ENCODE peak calls at places on chromosomes 6 and 20, in seven cellular contexts. Q is body of pancreas, S is fibroblast of the aortic adventitia, T is GM13977, Y is left ventricle myocardium inferior, W is Peyer's patch, H is PC-9. P is an unnamed sample.

GRCh38 chr6:1482381-1483166 is 93.2 kb downstream of the FOXF2 start:
- DNase-seq in Q (no peak), S (no peak), T (peak), Y (no peak), W (no peak), H (no peak), P (no peak)

GRCh38 chr6:132210886-132211563 is 190.2 kb downstream of the MOXD1 start:
- DNase-seq in Q (no peak), S (no peak), T (no peak), Y (no peak), W (no peak), H (no peak), P (no peak)

GRCh38 chr6:101666256-101666655 is 272.7 kb downstream of the GRIK2 start:
- DNase-seq in Q (no peak), S (peak), T (no peak), Y (no peak), W (no peak), H (peak), P (no peak)

GRCh38 chr6:80438728-80439127 is 332.3 kb downstream of the BCKDHB start:
- DNase-seq in Q (no peak), S (peak), T (no peak), Y (no peak), W (no peak), H (peak), P (no peak)

GRCh38 chr6:164404802-164405488 is 904.5 kb downstream of the C6orf118 start:
- DNase-seq in Q (no peak), S (no peak), T (no peak), Y (no peak), W (no peak), H (no peak), P (no peak)

GRCh38 chr6:153084393-153084792 is 46.7 kb downstream of the RGS17 start:
- DNase-seq in Q (no peak), S (peak), T (no peak), Y (no peak), W (no peak), H (no peak), P (no peak)

GRCh38 chr6:28895131-28895812 is 28.5 kb downstream of the TRIM27 start:
- DNase-seq in Q (peak), S (peak), T (peak), Y (peak), W (peak), H (peak), P (peak)

GRCh38 chr20:38724603-38725457 is 544 bp downstream of the SLC32A1 start:
- DNase-seq in Q (no peak), S (no peak), T (peak), Y (no peak), W (no peak), H (no peak), P (no peak)

GRCh38 chr6:113959235-113959634 is 11.7 kb downstream of the HDAC2 start:
- DNase-seq in Q (no peak), S (no peak), T (no peak), Y (no peak), W (no peak), H (no peak), P (no peak)

GRCh38 chr20:54995553-54995952 is 520.2 kb downstream of the DOK5 start:
- DNase-seq in Q (no peak), S (no peak), T (no peak), Y (no peak), W (no peak), H (no peak), P (no peak)

GRCh38 chr20:25222461-25223178 is 25.3 kb upstream of the PYGB start:
- DNase-seq in Q (no peak), S (no peak), T (no peak), Y (no peak), W (no peak), H (no peak), P (no peak)

GRCh38 chr20:20594171-20594530 is 118.3 kb downstream of the RALGAPA2 start:
- DNase-seq in Q (no peak), S (peak), T (peak), Y (no peak), W (no peak), H (no peak), P (no peak)

GRCh38 chr6:146028250-146028789 is 542 bp upstream of the GRM1 start:
- DNase-seq in Q (peak), S (peak), T (peak), Y (peak), W (no peak), H (peak), P (peak)

GRCh38 chr6:44251576-44252524 is 4.9 kb downstream of the HSP90AB1 start:
- DNase-seq in Q (no peak), S (no peak), T (no peak), Y (no peak), W (no peak), H (no peak), P (no peak)

GRCh38 chr6:163943647-163944395 is 529.3 kb downstream of the QKI start:
- DNase-seq in Q (no peak), S (no peak), T (no peak), Y (peak), W (no peak), H (no peak), P (no peak)

GRCh38 chr6:21188505-21189223 is 404.9 kb upstream of the SOX4 start:
- DNase-seq in Q (no peak), S (no peak), T (no peak), Y (no peak), W (no peak), H (no peak), P (no peak)

GRCh38 chr20:21027569-21027968 is 78.6 kb downstream of the LINC00237 start:
- DNase-seq in Q (no peak), S (no peak), T (no peak), Y (no peak), W (no peak), H (no peak), P (no peak)

GRCh38 chr6:166615059-166615770 is 11.8 kb downstream of the RPS6KA2 start:
- DNase-seq in Q (no peak), S (no peak), T (no peak), Y (peak), W (no peak), H (no peak), P (no peak)

GRCh38 chr6:166541876-166542579 is 44.5 kb downstream of the RAMACL start:
- DNase-seq in Q (no peak), S (no peak), T (no peak), Y (no peak), W (peak), H (no peak), P (peak)

GRCh38 chr6:32700391-32701040 is 34.1 kb upstream of the HLA-DQB1 start:
- DNase-seq in Q (peak), S (peak), T (peak), Y (no peak), W (no peak), H (peak), P (peak)

GRCh38 chr6:45946352-45946751 is 69.3 kb downstream of the CLIC5 start:
- DNase-seq in Q (peak), S (peak), T (no peak), Y (no peak), W (no peak), H (no peak), P (peak)

GRCh38 chr20:50321797-50322480 is 131.3 kb downstream of the CEBPB start:
- DNase-seq in Q (no peak), S (peak), T (no peak), Y (no peak), W (no peak), H (no peak), P (no peak)

GRCh38 chr6:44268095-44268628 is 2.1 kb upstream of the TMEM151B start:
- DNase-seq in Q (peak), S (peak), T (peak), Y (no peak), W (peak), H (peak), P (peak)

GRCh38 chr20:6515261-6515660 is 252.2 kb upstream of the BMP2 start:
- DNase-seq in Q (no peak), S (no peak), T (no peak), Y (no peak), W (no peak), H (no peak), P (no peak)

GRCh38 chr6:149449831-149450678 is 34.8 kb downstream of the ZC3H12D start:
- DNase-seq in Q (no peak), S (no peak), T (no peak), Y (no peak), W (no peak), H (no peak), P (no peak)

GRCh38 chr20:19735446-19735845 is 22.6 kb upstream of the RIN2 start:
- DNase-seq in Q (peak), S (peak), T (no peak), Y (peak), W (no peak), H (peak), P (no peak)

GRCh38 chr6:136464874-136465273 is 85.3 kb downstream of the MAP7 start:
- DNase-seq in Q (no peak), S (no peak), T (no peak), Y (no peak), W (no peak), H (no peak), P (no peak)

GRCh38 chr20:1335961-1336698 is 7.2 kb upstream of the SDCBP2 start:
- DNase-seq in Q (peak), S (no peak), T (no peak), Y (no peak), W (no peak), H (no peak), P (peak)

GRCh38 chr20:59673288-59673997 is 69.1 kb downstream of the PHACTR3 start:
- DNase-seq in Q (no peak), S (no peak), T (no peak), Y (no peak), W (no peak), H (no peak), P (no peak)

GRCh38 chr6:152531659-152532058 is 105.5 kb downstream of the SYNE1 start:
- DNase-seq in Q (no peak), S (no peak), T (no peak), Y (no peak), W (no peak), H (no peak), P (no peak)

GRCh38 chr6:107731422-107732319 is 92.4 kb downstream of the SCML4 start:
- DNase-seq in Q (peak), S (no peak), T (no peak), Y (no peak), W (peak), H (no peak), P (peak)

GRCh38 chr6:43302126-43302525 is 4.1 kb downstream of the SLC22A7 start:
- DNase-seq in Q (no peak), S (no peak), T (no peak), Y (no peak), W (peak), H (no peak), P (no peak)

GRCh38 chr20:24443436-24443835 is 26.0 kb upstream of the SYNDIG1 start:
- DNase-seq in Q (no peak), S (no peak), T (no peak), Y (no peak), W (no peak), H (no peak), P (no peak)

GRCh38 chr20:1094706-1095220 is 23.6 kb upstream of the PSMF1 start:
- DNase-seq in Q (no peak), S (no peak), T (no peak), Y (no peak), W (no peak), H (no peak), P (no peak)

GRCh38 chr20:46132705-46133120 is 14.6 kb downstream of the CD40 start:
- DNase-seq in Q (peak), S (peak), T (peak), Y (peak), W (peak), H (peak), P (peak)

GRCh38 chr6:139996253-139996834 is 621.9 kb upstream of the CITED2 start:
- DNase-seq in Q (peak), S (no peak), T (peak), Y (no peak), W (no peak), H (no peak), P (peak)

GRCh38 chr20:61561111-61561830 is 309.2 kb downstream of the CDH4 start:
- DNase-seq in Q (no peak), S (no peak), T (no peak), Y (no peak), W (no peak), H (no peak), P (no peak)

GRCh38 chr6:11702796-11703130 is 75.8 kb downstream of the ADTRP start:
- DNase-seq in Q (peak), S (no peak), T (no peak), Y (no peak), W (no peak), H (peak), P (no peak)

GRCh38 chr6:139030211-139030530 is 1.6 kb downstream of the ABRACL start:
- DNase-seq in Q (no peak), S (no peak), T (peak), Y (no peak), W (no peak), H (no peak), P (no peak)

GRCh38 chr20:3313681-3314080 is 74.7 kb upstream of the SLC4A11 start:
- DNase-seq in Q (peak), S (peak), T (no peak), Y (no peak), W (no peak), H (no peak), P (no peak)
- TF ChIP-seq CTCF in Q (no peak), S (no peak), T (no peak), Y (no peak), W (no peak), H (no peak), P (no peak)

GRCh38 chr6:125611573-125612399 is 137.6 kb upstream of the HEY2 start:
- DNase-seq in Q (peak), S (peak), T (no peak), Y (no peak), W (no peak), H (peak), P (no peak)

GRCh38 chr6:125612400-125612846 is 137.0 kb upstream of the HEY2 start:
- DNase-seq in Q (no peak), S (peak), T (no peak), Y (no peak), W (no peak), H (no peak), P (no peak)
- TF ChIP-seq CTCF in Q (no peak), S (no peak), T (no peak), Y (no peak), W (no peak), H (no peak), P (no peak)

DNA sequence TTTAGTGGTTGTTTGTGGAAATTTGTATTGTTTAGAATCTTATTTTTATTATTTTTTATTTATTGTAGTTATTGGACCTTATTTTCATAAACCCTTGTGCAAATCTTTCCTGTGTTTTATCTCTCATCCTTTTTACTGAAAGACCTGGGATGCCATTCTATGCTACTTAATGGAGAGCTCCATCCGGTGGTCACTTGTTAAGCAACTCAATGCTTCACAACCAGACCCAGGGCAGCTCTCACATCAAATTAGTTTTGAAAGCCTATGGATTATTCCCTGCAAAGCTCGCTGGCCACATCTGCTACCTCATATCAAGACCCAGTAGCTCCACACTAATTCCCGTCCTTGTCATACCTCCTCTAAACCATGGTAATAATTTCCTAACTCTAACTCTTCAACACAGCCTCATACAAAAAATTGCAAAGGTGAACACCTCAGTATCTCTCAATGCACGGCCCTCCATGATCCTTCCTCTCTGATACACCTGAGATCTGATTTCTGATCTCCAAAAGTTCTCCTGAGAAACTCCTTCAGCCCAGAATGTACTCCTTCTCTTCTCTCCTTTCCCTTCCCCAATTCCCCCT is 296.6 kb upstream of the MANEA start:
- DNase-seq in Q (no peak), S (peak), T (no peak), Y (no peak), W (no peak), H (no peak), P (no peak)
- TF ChIP-seq CTCF in Q (peak), S (no peak), T (no peak), Y (peak), W (no peak), H (peak), P (no peak)

GRCh38 chr6:35215665-35216411 is 2.1 kb downstream of the SCUBE3 start:
- DNase-seq in Q (no peak), S (no peak), T (peak), Y (no peak), W (no peak), H (no peak), P (no peak)
- TF ChIP-seq CTCF in Q (no peak), S (no peak), T (no peak), Y (no peak), W (no peak), H (no peak), P (no peak)

GRCh38 chr6:27687154-27688013 is 214.5 kb upstream of the ZNF184 start:
- DNase-seq in Q (peak), S (peak), T (peak), Y (peak), W (peak), H (peak), P (peak)
- TF ChIP-seq CTCF in Q (peak), S (peak), T (peak), Y (peak), W (peak), H (peak), P (peak)

GRCh38 chr6:30670760-30671527 is 1.9 kb downstream of the DHX16 start:
- DNase-seq in Q (no peak), S (no peak), T (no peak), Y (no peak), W (no peak), H (no peak), P (no peak)
- TF ChIP-seq CTCF in Q (no peak), S (peak), T (no peak), Y (no peak), W (no peak), H (no peak), P (no peak)

DNA sequence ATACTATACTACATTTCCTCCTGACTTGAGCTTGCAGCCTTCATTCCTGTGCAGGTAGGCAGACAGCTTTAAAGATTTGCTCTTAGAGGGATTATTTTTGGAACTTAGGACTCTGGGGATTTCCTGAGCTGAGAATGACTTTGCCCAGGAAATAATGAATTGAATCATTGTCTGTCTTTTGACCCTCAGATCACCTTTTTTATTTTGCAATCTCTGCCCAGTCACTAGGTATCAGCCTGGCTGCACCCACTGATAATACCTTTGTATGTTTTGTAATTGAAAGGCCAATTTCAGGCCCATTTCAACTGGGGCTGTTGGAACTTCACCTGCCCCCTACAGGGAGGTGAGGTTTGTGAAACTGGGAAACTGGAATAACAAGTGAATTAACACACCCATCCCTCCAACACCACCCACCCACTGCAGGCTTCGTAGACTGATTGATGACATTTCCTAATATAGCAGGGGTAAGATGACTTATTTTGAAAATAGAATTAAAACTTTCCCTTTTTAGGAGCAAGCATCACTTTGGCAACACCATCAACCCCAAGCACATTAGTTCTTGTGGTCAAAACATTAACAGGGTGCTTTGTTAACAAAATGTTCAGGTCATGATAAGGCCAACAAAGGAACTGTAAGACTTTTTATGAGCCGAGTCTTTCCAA is 157.1 kb upstream of the CENPW start:
- DNase-seq in Q (no peak), S (peak), T (no peak), Y (no peak), W (no peak), H (peak), P (no peak)
- TF ChIP-seq CTCF in Q (no peak), S (no peak), T (no peak), Y (no peak), W (no peak), H (no peak), P (no peak)

P was measured in activated CD8-positive, alpha-beta T cell treated with anti-CD3 and anti-CD28 coated beads for 36 hours.